ENCODE peak calls at places on chromosome 7, in five cellular contexts. One of them, this sample, is unnamed.

GRCh38 chr7:22647451-22648257 is 79.3 kb upstream of the IL6 start:
- DNase-seq in HCT116: no peak
- DNase-seq in GM10248: no peak
- DNase-seq in lung: no peak
- DNase-seq in effector CD8-positive, alpha-beta T cell: no peak
- DNase-seq in this sample: peak

GRCh38 chr7:45597286-45597984 is 23.3 kb downstream of the ADCY1 start:
- DNase-seq in HCT116: no peak
- DNase-seq in effector CD8-positive, alpha-beta T cell: no peak
- DNase-seq in GM10248: no peak
- DNase-seq in lung: no peak
- DNase-seq in this sample: no peak

GRCh38 chr7:46764100-46764941 is 817.6 kb downstream of the TNS3 start:
- DNase-seq in lung: no peak
- DNase-seq in effector CD8-positive, alpha-beta T cell: no peak
- DNase-seq in HCT116: peak
- DNase-seq in GM10248: no peak
- DNase-seq in this sample: peak

GRCh38 chr7:158431055-158431940 is 156.3 kb downstream of the PTPRN2 start:
- DNase-seq in HCT116: no peak
- DNase-seq in lung: no peak
- DNase-seq in GM10248: no peak
- DNase-seq in effector CD8-positive, alpha-beta T cell: no peak
- DNase-seq in this sample: no peak

GRCh38 chr7:106793015-106793651 is 71.9 kb upstream of the PIK3CG start:
- DNase-seq in effector CD8-positive, alpha-beta T cell: no peak
- DNase-seq in HCT116: peak
- DNase-seq in GM10248: peak
- DNase-seq in lung: no peak
- DNase-seq in this sample: peak

GRCh38 chr7:17406756-17407155 is 108.3 kb downstream of the AHR start:
- DNase-seq in effector CD8-positive, alpha-beta T cell: no peak
- DNase-seq in GM10248: no peak
- DNase-seq in lung: no peak
- DNase-seq in HCT116: no peak
- DNase-seq in this sample: peak

GRCh38 chr7:141300816-141301215 is 227.0 kb downstream of the TMEM178B start:
- DNase-seq in HCT116: no peak
- DNase-seq in lung: no peak
- DNase-seq in GM10248: no peak
- DNase-seq in effector CD8-positive, alpha-beta T cell: no peak
- DNase-seq in this sample: no peak

GRCh38 chr7:31056775-31057346 is 4.8 kb downstream of the ADCYAP1R1 start:
- DNase-seq in effector CD8-positive, alpha-beta T cell: no peak
- DNase-seq in lung: no peak
- DNase-seq in HCT116: peak
- DNase-seq in GM10248: no peak
- DNase-seq in this sample: no peak

GRCh38 chr7:26101471-26102151 is 50.4 kb upstream of the NFE2L3 start:
- DNase-seq in GM10248: peak
- DNase-seq in effector CD8-positive, alpha-beta T cell: no peak
- DNase-seq in lung: no peak
- DNase-seq in HCT116: no peak
- DNase-seq in this sample: no peak

GRCh38 chr7:54397836-54398612 is 144.2 kb upstream of the VSTM2A start:
- DNase-seq in lung: no peak
- DNase-seq in GM10248: no peak
- DNase-seq in effector CD8-positive, alpha-beta T cell: no peak
- DNase-seq in HCT116: no peak
- DNase-seq in this sample: no peak

GRCh38 chr7:104174798-104175197 is 33.0 kb downstream of the ORC5 start:
- DNase-seq in lung: peak
- DNase-seq in HCT116: no peak
- DNase-seq in GM10248: no peak
- DNase-seq in effector CD8-positive, alpha-beta T cell: no peak
- DNase-seq in this sample: no peak

GRCh38 chr7:125084196-125084595 is 154.6 kb upstream of the POT1 start:
- DNase-seq in HCT116: no peak
- DNase-seq in effector CD8-positive, alpha-beta T cell: no peak
- DNase-seq in lung: no peak
- DNase-seq in GM10248: no peak
- DNase-seq in this sample: no peak

GRCh38 chr7:19405546-19405945 is 260.3 kb upstream of the FERD3L start:
- DNase-seq in GM10248: no peak
- DNase-seq in effector CD8-positive, alpha-beta T cell: no peak
- DNase-seq in lung: no peak
- DNase-seq in HCT116: no peak
- DNase-seq in this sample: peak

GRCh38 chr7:45511721-45512422 is 62.3 kb upstream of the ADCY1 start:
- DNase-seq in HCT116: no peak
- DNase-seq in lung: no peak
- DNase-seq in GM10248: no peak
- DNase-seq in effector CD8-positive, alpha-beta T cell: no peak
- DNase-seq in this sample: no peak

GRCh38 chr7:132771301-132771730 is 195.0 kb upstream of the PLXNA4 start:
- DNase-seq in effector CD8-positive, alpha-beta T cell: no peak
- DNase-seq in lung: no peak
- DNase-seq in HCT116: no peak
- DNase-seq in GM10248: no peak
- DNase-seq in this sample: no peak

GRCh38 chr7:98788921-98789320 is 80.9 kb downstream of the TMEM130 start:
- DNase-seq in effector CD8-positive, alpha-beta T cell: no peak
- DNase-seq in HCT116: no peak
- DNase-seq in lung: peak
- DNase-seq in GM10248: no peak
- DNase-seq in this sample: no peak

GRCh38 chr7:77391230-77391629 is 24.9 kb downstream of the GSAP start:
- DNase-seq in effector CD8-positive, alpha-beta T cell: no peak
- DNase-seq in HCT116: no peak
- DNase-seq in GM10248: peak
- DNase-seq in lung: no peak
- DNase-seq in this sample: no peak

GRCh38 chr7:50851451-50851850 is 68.8 kb upstream of the GRB10 start:
- DNase-seq in lung: no peak
- DNase-seq in HCT116: no peak
- DNase-seq in effector CD8-positive, alpha-beta T cell: no peak
- DNase-seq in GM10248: no peak
- DNase-seq in this sample: no peak

GRCh38 chr7:27164381-27165088 is 802 bp downstream of the HOXA9 start:
- DNase-seq in effector CD8-positive, alpha-beta T cell: no peak
- DNase-seq in HCT116: no peak
- DNase-seq in GM10248: no peak
- DNase-seq in lung: no peak
- DNase-seq in this sample: peak

GRCh38 chr7:115135111-115135510 is 213.2 kb downstream of the MDFIC start:
- DNase-seq in GM10248: no peak
- DNase-seq in lung: no peak
- DNase-seq in HCT116: no peak
- DNase-seq in effector CD8-positive, alpha-beta T cell: no peak
- DNase-seq in this sample: no peak

GRCh38 chr7:131042269-131043160 is 285.2 kb upstream of the MKLN1 start:
- DNase-seq in lung: no peak
- DNase-seq in HCT116: no peak
- DNase-seq in effector CD8-positive, alpha-beta T cell: no peak
- DNase-seq in GM10248: no peak
- DNase-seq in this sample: no peak

GRCh38 chr7:28165971-28166955 is 14.3 kb downstream of the JAZF1 start:
- DNase-seq in HCT116: no peak
- DNase-seq in lung: no peak
- DNase-seq in GM10248: no peak
- DNase-seq in effector CD8-positive, alpha-beta T cell: no peak
- DNase-seq in this sample: peak

GRCh38 chr7:45990276-45990675 is 69.2 kb upstream of the IGFBP3 start:
- DNase-seq in GM10248: no peak
- DNase-seq in HCT116: no peak
- DNase-seq in lung: peak
- DNase-seq in effector CD8-positive, alpha-beta T cell: no peak
- DNase-seq in this sample: no peak

GRCh38 chr7:157616426-157616825 is 279.6 kb downstream of the DNAJB6 start:
- DNase-seq in effector CD8-positive, alpha-beta T cell: no peak
- DNase-seq in GM10248: no peak
- DNase-seq in lung: no peak
- DNase-seq in HCT116: no peak
- DNase-seq in this sample: no peak

GRCh38 chr7:141158562-141158961 is 84.7 kb downstream of the TMEM178B start:
- DNase-seq in HCT116: peak
- DNase-seq in lung: peak
- DNase-seq in GM10248: no peak
- DNase-seq in effector CD8-positive, alpha-beta T cell: no peak
- DNase-seq in this sample: peak

GRCh38 chr7:100840470-100841100 is 11.9 kb upstream of the SLC12A9 start:
- DNase-seq in GM10248: no peak
- DNase-seq in effector CD8-positive, alpha-beta T cell: no peak
- DNase-seq in lung: no peak
- DNase-seq in HCT116: no peak
- DNase-seq in this sample: no peak

GRCh38 chr7:98284335-98285036 is 3.0 kb downstream of the BRI3 start:
- DNase-seq in HCT116: no peak
- DNase-seq in lung: peak
- DNase-seq in GM10248: no peak
- DNase-seq in effector CD8-positive, alpha-beta T cell: no peak
- DNase-seq in this sample: peak